ENCODE peak calls at places on chromosome 20, in nine cellular contexts. One of them, this sample, is unnamed.
A peak's percentile ranks its signal among the peaks of the same experiment; 100 is the strongest.

GRCh38 chr20:25272223-25273000 is 24.5 kb downstream of the PYGB start:
- DNase-seq in anterior cingulate cortex: no peak
- DNase-seq in Calu3: no peak
- DNase-seq in fibroblast of gingiva: peak; percentile 68
- DNase-seq in activated T-helper 1 cell treated with anti-CD3 and anti-CD28 coated beads, Interleukin-2, amount 50 U/mL, for 16 hours: no peak
- DNase-seq in GM12864: no peak
- DNase-seq in AG09319: no peak
- DNase-seq in mesothelial cell of epicardium: no peak
- DNase-seq in NCI-H460: no peak
- DNase-seq in this sample: no peak

GRCh38 chr20:59148713-59149493 is 14.7 kb upstream of the ZNF831 start:
- DNase-seq in anterior cingulate cortex: no peak
- DNase-seq in Calu3: no peak
- DNase-seq in fibroblast of gingiva: no peak
- DNase-seq in activated T-helper 1 cell treated with anti-CD3 and anti-CD28 coated beads, Interleukin-2, amount 50 U/mL, for 16 hours: no peak
- DNase-seq in GM12864: no peak
- DNase-seq in AG09319: no peak
- DNase-seq in mesothelial cell of epicardium: no peak
- DNase-seq in NCI-H460: no peak
- DNase-seq in this sample: no peak

GRCh38 chr20:19692685-19693119 is 65.4 kb upstream of the RIN2 start:
- DNase-seq in anterior cingulate cortex: no peak
- DNase-seq in Calu3: peak; percentile 28
- DNase-seq in fibroblast of gingiva: no peak
- DNase-seq in activated T-helper 1 cell treated with anti-CD3 and anti-CD28 coated beads, Interleukin-2, amount 50 U/mL, for 16 hours: peak; percentile 16
- DNase-seq in GM12864: no peak
- DNase-seq in AG09319: no peak
- DNase-seq in mesothelial cell of epicardium: peak; percentile 84
- DNase-seq in NCI-H460: peak; percentile 33
- DNase-seq in this sample: peak; percentile 61

GRCh38 chr20:4835244-4836177 is 113.8 kb downstream of the PRND start:
- DNase-seq in anterior cingulate cortex: peak; percentile 44
- DNase-seq in Calu3: no peak
- DNase-seq in fibroblast of gingiva: no peak
- DNase-seq in activated T-helper 1 cell treated with anti-CD3 and anti-CD28 coated beads, Interleukin-2, amount 50 U/mL, for 16 hours: no peak
- DNase-seq in GM12864: no peak
- DNase-seq in AG09319: peak; percentile 23
- DNase-seq in mesothelial cell of epicardium: no peak
- DNase-seq in NCI-H460: no peak
- DNase-seq in this sample: no peak

GRCh38 chr20:1674990-1675389 is 17.4 kb upstream of the SIRPG start:
- DNase-seq in anterior cingulate cortex: no peak
- DNase-seq in Calu3: no peak
- DNase-seq in fibroblast of gingiva: no peak
- DNase-seq in activated T-helper 1 cell treated with anti-CD3 and anti-CD28 coated beads, Interleukin-2, amount 50 U/mL, for 16 hours: no peak
- DNase-seq in GM12864: no peak
- DNase-seq in AG09319: no peak
- DNase-seq in mesothelial cell of epicardium: no peak
- DNase-seq in NCI-H460: no peak
- DNase-seq in this sample: no peak

GRCh38 chr20:50341880-50342637 is 151.4 kb downstream of the CEBPB start:
- DNase-seq in anterior cingulate cortex: no peak
- DNase-seq in Calu3: no peak
- DNase-seq in fibroblast of gingiva: no peak
- DNase-seq in activated T-helper 1 cell treated with anti-CD3 and anti-CD28 coated beads, Interleukin-2, amount 50 U/mL, for 16 hours: no peak
- DNase-seq in GM12864: no peak
- DNase-seq in AG09319: no peak
- DNase-seq in mesothelial cell of epicardium: no peak
- DNase-seq in NCI-H460: no peak
- DNase-seq in this sample: no peak

GRCh38 chr20:61268024-61268423 is 16.0 kb downstream of the CDH4 start:
- DNase-seq in anterior cingulate cortex: no peak
- DNase-seq in Calu3: no peak
- DNase-seq in fibroblast of gingiva: no peak
- DNase-seq in activated T-helper 1 cell treated with anti-CD3 and anti-CD28 coated beads, Interleukin-2, amount 50 U/mL, for 16 hours: no peak
- DNase-seq in GM12864: no peak
- DNase-seq in AG09319: no peak
- DNase-seq in mesothelial cell of epicardium: no peak
- DNase-seq in NCI-H460: no peak
- DNase-seq in this sample: no peak

GRCh38 chr20:13101701-13102100 is 92.9 kb downstream of the SPTLC3 start:
- DNase-seq in anterior cingulate cortex: no peak
- DNase-seq in Calu3: no peak
- DNase-seq in fibroblast of gingiva: no peak
- DNase-seq in activated T-helper 1 cell treated with anti-CD3 and anti-CD28 coated beads, Interleukin-2, amount 50 U/mL, for 16 hours: no peak
- DNase-seq in GM12864: no peak
- DNase-seq in AG09319: no peak
- DNase-seq in mesothelial cell of epicardium: no peak
- DNase-seq in NCI-H460: no peak
- DNase-seq in this sample: no peak

GRCh38 chr20:39112196-39112743 is 150.1 kb downstream of the DHX35 start:
- DNase-seq in anterior cingulate cortex: no peak
- DNase-seq in Calu3: peak; percentile 80
- DNase-seq in fibroblast of gingiva: peak; percentile 19
- DNase-seq in activated T-helper 1 cell treated with anti-CD3 and anti-CD28 coated beads, Interleukin-2, amount 50 U/mL, for 16 hours: no peak
- DNase-seq in GM12864: no peak
- DNase-seq in AG09319: no peak
- DNase-seq in mesothelial cell of epicardium: peak; percentile 59
- DNase-seq in NCI-H460: peak; percentile 52
- DNase-seq in this sample: peak; percentile 89

GRCh38 chr20:61391185-61391584 is 139.1 kb downstream of the CDH4 start:
- DNase-seq in anterior cingulate cortex: no peak
- DNase-seq in Calu3: no peak
- DNase-seq in fibroblast of gingiva: no peak
- DNase-seq in activated T-helper 1 cell treated with anti-CD3 and anti-CD28 coated beads, Interleukin-2, amount 50 U/mL, for 16 hours: no peak
- DNase-seq in GM12864: no peak
- DNase-seq in AG09319: no peak
- DNase-seq in mesothelial cell of epicardium: no peak
- DNase-seq in NCI-H460: no peak
- DNase-seq in this sample: no peak

GRCh38 chr20:41958391-41958790 is 340.2 kb upstream of the CHD6 start:
- DNase-seq in anterior cingulate cortex: no peak
- DNase-seq in Calu3: no peak
- DNase-seq in fibroblast of gingiva: no peak
- DNase-seq in activated T-helper 1 cell treated with anti-CD3 and anti-CD28 coated beads, Interleukin-2, amount 50 U/mL, for 16 hours: no peak
- DNase-seq in GM12864: no peak
- DNase-seq in AG09319: no peak
- DNase-seq in mesothelial cell of epicardium: no peak
- DNase-seq in NCI-H460: no peak
- DNase-seq in this sample: no peak

GRCh38 chr20:57638173-57638894 is 18.1 kb upstream of the ZBP1 start:
- DNase-seq in anterior cingulate cortex: no peak
- DNase-seq in Calu3: no peak
- DNase-seq in fibroblast of gingiva: no peak
- DNase-seq in activated T-helper 1 cell treated with anti-CD3 and anti-CD28 coated beads, Interleukin-2, amount 50 U/mL, for 16 hours: no peak
- DNase-seq in GM12864: no peak
- DNase-seq in AG09319: no peak
- DNase-seq in mesothelial cell of epicardium: no peak
- DNase-seq in NCI-H460: no peak
- DNase-seq in this sample: no peak

GRCh38 chr20:63167026-63167917 is 48.7 kb downstream of the YTHDF1 start:
- DNase-seq in anterior cingulate cortex: no peak
- DNase-seq in Calu3: no peak
- DNase-seq in fibroblast of gingiva: no peak
- DNase-seq in activated T-helper 1 cell treated with anti-CD3 and anti-CD28 coated beads, Interleukin-2, amount 50 U/mL, for 16 hours: no peak
- DNase-seq in GM12864: no peak
- DNase-seq in AG09319: no peak
- DNase-seq in mesothelial cell of epicardium: no peak
- DNase-seq in NCI-H460: no peak
- DNase-seq in this sample: no peak

GRCh38 chr20:50425076-50425475 is 85.1 kb upstream of the PTPN1 start:
- DNase-seq in anterior cingulate cortex: no peak
- DNase-seq in Calu3: no peak
- DNase-seq in fibroblast of gingiva: no peak
- DNase-seq in activated T-helper 1 cell treated with anti-CD3 and anti-CD28 coated beads, Interleukin-2, amount 50 U/mL, for 16 hours: no peak
- DNase-seq in GM12864: no peak
- DNase-seq in AG09319: no peak
- DNase-seq in mesothelial cell of epicardium: no peak
- DNase-seq in NCI-H460: no peak
- DNase-seq in this sample: no peak

This sample was measured in neural progenitor cell.